ENCODE peak calls at places on chromosomes 13 and 19, in nine cellular contexts. Y, E, Q, A, N, J, B, O and C are unnamed samples.

GRCh38 chr13:103282571-103283450 is 216.6 kb upstream of the SLC10A2 start:
- DNase-seq in A (peak), B (peak), J (no peak), E (no peak), N (no peak), Y (no peak), Q (no peak), O (no peak), C (no peak)

GRCh38 chr19:5542665-5543064 is 25.1 kb downstream of the TINCR start:
- DNase-seq in Q (no peak), O (no peak), J (no peak), Y (no peak), N (peak), E (no peak), A (no peak), B (no peak), C (no peak)

GRCh38 chr19:17113127-17113785 is 37.7 kb downstream of the MYO9B start:
- DNase-seq in J (no peak), A (no peak), O (no peak), E (no peak), B (no peak), Y (no peak), Q (no peak), N (no peak), C (no peak)

GRCh38 chr13:99165753-99166587 is 34.7 kb upstream of the UBAC2 start:
- DNase-seq in Y (no peak), B (no peak), N (no peak), Q (no peak), J (no peak), A (no peak), O (no peak), E (no peak), C (no peak)

GRCh38 chr13:48155850-48156249 is 60.9 kb upstream of the MED4 start:
- DNase-seq in E (no peak), Q (no peak), N (no peak), B (peak), J (no peak), Y (no peak), O (no peak), A (peak), C (no peak)

GRCh38 chr19:31348416-31349159 is 648 bp downstream of the TSHZ3 start:
- DNase-seq in N (peak), B (peak), E (no peak), Y (peak), Q (no peak), J (no peak), A (peak), O (no peak), C (no peak)

GRCh38 chr13:110125157-110125556 is 181.8 kb downstream of the COL4A1 start:
- DNase-seq in O (no peak), Y (no peak), N (no peak), Q (no peak), J (no peak), E (no peak), A (no peak), B (no peak), C (no peak)

GRCh38 chr19:30286378-30286777 is 85.8 kb upstream of the ZNF536 start:
- DNase-seq in N (no peak), O (no peak), Y (no peak), E (no peak), A (no peak), B (no peak), Q (no peak), J (no peak), C (no peak)

GRCh38 chr13:23488442-23488841 is 54.9 kb upstream of the SACS start:
- DNase-seq in J (no peak), O (no peak), Y (no peak), B (peak), N (no peak), E (peak), A (peak), Q (no peak), C (no peak)

GRCh38 chr19:21439372-21439771 is 42.4 kb downstream of the ZNF493 start:
- DNase-seq in A (no peak), B (no peak), N (no peak), Q (no peak), E (no peak), O (no peak), Y (no peak), J (no peak), C (peak)

GRCh38 chr13:83065136-83065535 is 817.1 kb downstream of the SLITRK1 start:
- DNase-seq in Q (peak), B (peak), A (peak), Y (no peak), E (no peak), J (no peak), O (no peak), N (no peak), C (peak)

GRCh38 chr13:21095311-21095710 is 33.9 kb upstream of the LATS2 start:
- DNase-seq in O (no peak), N (no peak), Y (no peak), Q (no peak), A (no peak), E (no peak), B (no peak), J (no peak), C (no peak)

GRCh38 chr19:39518975-39519374 is 4.0 kb downstream of the SELENOV start:
- DNase-seq in O (no peak), A (no peak), Q (no peak), E (no peak), Y (no peak), N (no peak), J (no peak), B (no peak), C (no peak)

GRCh38 chr19:5579697-5580096 is 11.9 kb upstream of the TINCR start:
- DNase-seq in Q (no peak), N (no peak), J (no peak), Y (no peak), A (no peak), B (no peak), E (no peak), O (no peak), C (no peak)

GRCh38 chr19:34837262-34837661 is 64.2 kb upstream of the ZNF599 start:
- DNase-seq in O (no peak), A (no peak), N (no peak), E (no peak), Q (no peak), Y (no peak), B (peak), J (no peak), C (peak)

GRCh38 chr19:6092329-6093286 is 17.7 kb downstream of the RFX2 start:
- DNase-seq in A (peak), E (peak), B (peak), N (peak), Y (no peak), O (peak), Q (peak), J (no peak), C (peak)

GRCh38 chr13:99417821-99418662 is 83.2 kb upstream of the TM9SF2 start:
- DNase-seq in B (no peak), E (no peak), Q (no peak), N (no peak), A (no peak), Y (peak), O (no peak), J (no peak), C (no peak)